ENCODE peak calls at places on chromosomes 4 and X, in eight cellular contexts. Q is endothelial cell of umbilical vein, B is GM23338, Y is K562, Z is GM12878, E is HepG2, T is HCT116, J is SK-N-MC. V is an unnamed sample.

GRCh38 chr4:106095408-106095807 is 200.1 kb downstream of the NPNT start:
- DNase-seq in B (no peak), T (no peak), E (peak), J (no peak), Q (no peak), Y (no peak), Z (no peak), V (no peak)

GRCh38 chr4:5827108-5828004 is 65.5 kb downstream of the CRMP1 start:
- DNase-seq in T (no peak), J (no peak), B (no peak), Z (no peak), Q (peak), E (no peak), Y (no peak), V (no peak)

GRCh38 chrX:36116222-36116621 is 196.7 kb downstream of the CFAP47 start:
- DNase-seq in J (no peak), E (no peak), T (no peak), Z (no peak), Q (no peak), B (no peak), Y (no peak), V (no peak)

GRCh38 chrX:136497556-136498048 is at the start of gene HTATSF1:
- DNase-seq in B (peak), Z (no peak), Y (no peak), Q (peak), E (no peak), J (no peak), T (no peak), V (peak)

GRCh38 chrX:13653022-13653693 is at the start of gene TCEANC:
- DNase-seq in E (peak), Z (peak), Q (peak), J (peak), T (peak), Y (peak), B (peak), V (peak)

GRCh38 chr4:22522206-22522605 is 6.3 kb upstream of the ADGRA3 start:
- DNase-seq in T (no peak), J (no peak), E (no peak), Z (no peak), Q (no peak), B (no peak), Y (no peak), V (no peak)

GRCh38 chr4:105060628-105061027 is 86.0 kb upstream of the TET2 start:
- DNase-seq in T (no peak), J (no peak), Y (no peak), B (no peak), Z (peak), E (no peak), Q (no peak), V (no peak)

GRCh38 chr4:190019023-190019858 is 7.8 kb downstream of the FRG2 start:
- DNase-seq in B (peak), J (no peak), Q (no peak), Y (no peak), E (no peak), Z (no peak), T (no peak), V (peak)

GRCh38 chr4:5874811-5875465 is 17.9 kb downstream of the CRMP1 start:
- DNase-seq in E (no peak), Z (no peak), Q (no peak), J (no peak), Y (no peak), B (peak), T (no peak), V (no peak)

GRCh38 chr4:148881860-148882643 is 439.8 kb upstream of the NR3C2 start:
- DNase-seq in Q (no peak), Z (no peak), E (no peak), Y (no peak), B (peak), J (no peak), T (no peak), V (no peak)

GRCh38 chrX:18676470-18676869 is 4.6 kb upstream of the RS1 start:
- DNase-seq in T (no peak), B (peak), Y (peak), J (no peak), Z (no peak), E (peak), Q (no peak), V (peak)

GRCh38 chr4:175373031-175373430 is 439.0 kb downstream of the GPM6A start:
- DNase-seq in J (no peak), Y (no peak), T (no peak), Z (no peak), B (no peak), Q (no peak), E (no peak), V (no peak)

GRCh38 chr4:169922632-169923276 is 103.4 kb downstream of the MFAP3L start:
- DNase-seq in Y (no peak), Q (no peak), E (no peak), B (no peak), T (no peak), Z (no peak), J (no peak), V (no peak)

GRCh38 chr4:84688605-84689004 is 105.7 kb downstream of the CDS1 start:
- DNase-seq in B (no peak), T (no peak), J (no peak), E (no peak), Z (no peak), Q (no peak), Y (no peak), V (no peak)

GRCh38 chrX:45903781-45904201 is 641.4 kb downstream of the ZNF674 start:
- DNase-seq in E (no peak), Y (no peak), B (peak), J (no peak), Q (peak), Z (no peak), T (no peak), V (no peak)

GRCh38 chr4:79865253-79865652 is 207.8 kb downstream of the ANTXR2 start:
- DNase-seq in Q (no peak), B (no peak), J (peak), Z (no peak), Y (no peak), T (no peak), E (no peak), V (no peak)

GRCh38 chrX:136639506-136640176 is 8.3 kb upstream of the CD40LG start:
- DNase-seq in E (no peak), B (no peak), T (no peak), J (peak), Y (no peak), Q (no peak), Z (no peak), V (no peak)

GRCh38 chr4:107183155-107183774 is 147.2 kb upstream of the DKK2 start:
- DNase-seq in B (peak), T (peak), Z (peak), E (peak), J (no peak), Q (peak), Y (peak), V (no peak)

GRCh38 chr4:145935253-145936141 is 3.1 kb downstream of the ZNF827 start:
- DNase-seq in T (no peak), Z (peak), Y (peak), B (peak), E (peak), Q (peak), J (no peak), V (no peak)

GRCh38 chr4:4655011-4655410 is 113.2 kb upstream of the STX18 start:
- DNase-seq in J (no peak), E (no peak), Q (no peak), B (no peak), Z (no peak), T (no peak), Y (no peak), V (no peak)

GRCh38 chr4:147398556-147398955 is 82.3 kb upstream of the EDNRA start:
- DNase-seq in B (no peak), Z (no peak), Y (no peak), T (no peak), J (no peak), Q (no peak), E (no peak), V (no peak)

GRCh38 chr4:67122029-67122428 is 423.3 kb downstream of the CENPC start:
- DNase-seq in J (no peak), Z (no peak), Q (peak), T (no peak), Y (peak), B (peak), E (peak), V (no peak)

GRCh38 chr4:61462451-61463326 is 262.6 kb downstream of the ADGRL3 start:
- DNase-seq in E (peak), Z (no peak), T (no peak), Y (no peak), B (no peak), Q (peak), J (no peak), V (no peak)

GRCh38 chr4:7929530-7929951 is 10.1 kb downstream of the AFAP1 start:
- DNase-seq in Q (no peak), J (no peak), T (peak), B (peak), E (no peak), Z (no peak), Y (no peak), V (peak)

GRCh38 chr4:158809611-158810486 is 41.0 kb downstream of the FNIP2 start:
- DNase-seq in E (no peak), Q (peak), Z (peak), J (no peak), Y (peak), T (peak), B (no peak), V (no peak)

GRCh38 chrX:133654801-133655200 is 239.5 kb upstream of the GPC4 start:
- DNase-seq in B (no peak), E (no peak), Y (no peak), J (no peak), T (no peak), Z (no peak), Q (no peak), V (no peak)
- TF ChIP-seq EZH2 in B (no peak), E (no peak), Y (no peak), J (no peak), T (no peak), Z (no peak), Q (no peak), V (no peak)

DNA sequence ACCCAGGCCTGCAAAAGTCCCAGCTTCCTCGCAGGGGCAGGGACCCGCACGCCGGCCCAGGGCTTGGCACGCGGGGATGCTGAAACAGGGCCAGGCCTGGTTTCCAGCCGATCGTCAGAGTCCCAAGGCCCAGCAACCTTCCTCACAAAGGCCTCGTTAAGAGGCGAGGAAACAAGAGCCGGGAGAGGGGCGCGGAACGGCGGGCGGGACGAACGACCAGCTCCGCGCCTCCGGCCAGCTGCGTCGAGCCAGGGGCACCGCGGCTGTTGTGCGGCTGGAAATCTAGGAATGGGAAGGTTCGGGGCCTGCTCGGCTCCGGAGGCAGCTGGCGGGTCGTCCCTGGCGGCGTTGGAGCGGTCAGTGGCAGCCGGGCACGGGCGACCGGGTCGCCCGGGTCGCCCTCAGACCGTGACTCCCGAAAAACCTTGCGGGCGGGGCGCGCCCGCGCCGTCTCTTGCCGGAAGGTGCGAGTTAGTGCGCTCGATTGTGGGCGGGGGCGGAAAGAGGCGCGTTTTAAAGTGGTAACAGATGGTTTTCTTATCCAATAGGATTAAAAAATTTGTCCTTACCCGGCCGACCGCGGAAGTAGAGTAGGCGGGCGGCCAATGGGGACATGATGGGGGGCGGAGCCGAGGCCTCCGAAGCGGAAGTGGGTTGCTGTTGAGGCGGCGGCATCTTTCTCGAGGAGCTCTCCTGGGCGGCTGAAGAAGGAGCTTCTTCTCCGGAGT is at the start of gene RNF4:
- DNase-seq in J (peak), B (peak), E (peak), T (peak), Y (peak), Q (peak), Z (peak), V (peak)
- TF ChIP-seq POLR2AphosphoS5 in J (peak), B (peak), E (peak), T (peak), Y (peak), Q (peak), Z (peak), V (no peak)

GRCh38 chr4:159937595-159937994 is 834.7 kb downstream of the RAPGEF2 start:
- DNase-seq in E (no peak), J (no peak), T (no peak), B (no peak), Z (no peak), Y (no peak), Q (no peak), V (no peak)
- TF ChIP-seq EZH2 in E (no peak), J (no peak), T (no peak), B (no peak), Z (no peak), Y (no peak), Q (no peak), V (no peak)

GRCh38 chrX:55160685-55161552 is 59.2 kb upstream of the PAGE5 start:
- DNase-seq in Z (peak), J (peak), T (peak), E (peak), Q (peak), Y (peak), B (peak), V (peak)
- TF ChIP-seq POLR2AphosphoS5 in Z (peak), J (peak), T (peak), E (peak), Q (peak), Y (no peak), B (peak), V (no peak)

GRCh38 chrX:16578218-16578617 is 71.7 kb upstream of the S100G start:
- DNase-seq in E (no peak), Y (no peak), Q (no peak), J (no peak), B (peak), Z (no peak), T (no peak), V (no peak)
- TF ChIP-seq EZH2 in E (no peak), Y (no peak), Q (no peak), J (no peak), B (no peak), Z (no peak), T (no peak), V (no peak)

GRCh38 chr4:173522160-173522873 is 7.7 kb downstream of the HAND2 start:
- DNase-seq in B (peak), Y (peak), E (no peak), T (no peak), J (no peak), Z (no peak), Q (peak), V (no peak)
- TF ChIP-seq POLR2AphosphoS5 in B (no peak), Y (no peak), E (no peak), T (no peak), J (peak), Z (no peak), Q (no peak), V (peak)

GRCh38 chr4:675980-676870 is 1.9 kb downstream of the MYL5 start:
- DNase-seq in T (no peak), Z (no peak), B (no peak), E (no peak), Q (no peak), J (no peak), Y (peak), V (no peak)

GRCh38 chr4:674172-675035 is at the start of the genes ATP5ME and MYL5:
- DNase-seq in E (peak), Y (peak), T (peak), B (peak), Z (peak), Q (peak), J (peak), V (peak)

GRCh38 chr4:676871-677235 is 2.5 kb downstream of the MYL5 start:
- DNase-seq in Q (no peak), Y (no peak), Z (no peak), J (no peak), T (no peak), B (no peak), E (no peak), V (no peak)

GRCh38 chr4:675036-675804 is 878 bp downstream of the MYL5 start:
- DNase-seq in Q (no peak), T (no peak), B (no peak), Z (no peak), E (no peak), Y (no peak), J (no peak), V (no peak)

DNA sequence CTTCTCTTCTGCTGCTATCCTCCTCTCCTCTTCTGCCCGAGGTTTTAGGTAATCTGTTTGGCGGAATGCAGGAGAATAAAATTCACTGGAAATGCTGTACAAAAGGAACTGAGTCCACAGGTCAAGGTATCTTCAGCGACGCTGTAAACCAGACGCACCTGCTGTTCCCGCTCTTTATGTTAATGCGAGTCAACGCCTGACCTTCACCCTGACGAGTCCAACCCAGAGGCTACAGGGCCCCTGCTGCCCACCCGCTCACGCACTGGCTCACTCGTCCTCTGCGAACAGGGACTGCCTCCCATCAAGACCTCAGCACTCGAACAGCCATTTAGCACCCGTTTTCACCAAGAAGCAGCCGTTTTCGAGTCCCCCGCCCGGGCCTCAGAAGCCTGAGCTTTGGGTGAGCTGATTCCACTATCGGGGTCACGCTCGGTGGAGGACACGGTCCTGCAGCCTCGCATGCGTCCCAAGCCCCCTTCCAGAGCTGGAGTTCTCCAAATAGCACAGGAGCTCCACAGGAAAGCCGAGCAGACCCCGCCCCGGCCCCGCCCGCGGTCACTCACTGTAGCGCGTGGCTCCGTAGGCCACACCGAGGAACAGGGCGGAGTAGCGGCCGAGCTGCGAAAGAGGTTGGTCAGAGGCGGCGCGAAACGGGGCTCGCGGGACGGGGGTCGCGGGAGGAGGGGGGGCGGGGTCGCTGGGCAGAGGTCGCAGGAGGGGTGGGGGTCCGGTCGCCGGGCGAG is 556 bp downstream of the ATP5ME start:
- DNase-seq in T (no peak), Q (peak), Y (peak), B (peak), E (peak), J (no peak), Z (no peak), V (no peak)
- TF ChIP-seq EZH2 in T (no peak), Q (no peak), Y (no peak), B (no peak), E (no peak), J (no peak), Z (no peak), V (no peak)

GRCh38 chrX:1378306-1378758 is 13.6 kb downstream of the SLC25A6 start:
- DNase-seq in B (no peak), Q (no peak), Y (no peak), E (no peak), Z (no peak), J (no peak), T (no peak), V (no peak)
- TF ChIP-seq POLR2AphosphoS5 in B (no peak), Q (no peak), Y (no peak), E (no peak), Z (no peak), J (no peak), T (no peak), V (peak)

DNA sequence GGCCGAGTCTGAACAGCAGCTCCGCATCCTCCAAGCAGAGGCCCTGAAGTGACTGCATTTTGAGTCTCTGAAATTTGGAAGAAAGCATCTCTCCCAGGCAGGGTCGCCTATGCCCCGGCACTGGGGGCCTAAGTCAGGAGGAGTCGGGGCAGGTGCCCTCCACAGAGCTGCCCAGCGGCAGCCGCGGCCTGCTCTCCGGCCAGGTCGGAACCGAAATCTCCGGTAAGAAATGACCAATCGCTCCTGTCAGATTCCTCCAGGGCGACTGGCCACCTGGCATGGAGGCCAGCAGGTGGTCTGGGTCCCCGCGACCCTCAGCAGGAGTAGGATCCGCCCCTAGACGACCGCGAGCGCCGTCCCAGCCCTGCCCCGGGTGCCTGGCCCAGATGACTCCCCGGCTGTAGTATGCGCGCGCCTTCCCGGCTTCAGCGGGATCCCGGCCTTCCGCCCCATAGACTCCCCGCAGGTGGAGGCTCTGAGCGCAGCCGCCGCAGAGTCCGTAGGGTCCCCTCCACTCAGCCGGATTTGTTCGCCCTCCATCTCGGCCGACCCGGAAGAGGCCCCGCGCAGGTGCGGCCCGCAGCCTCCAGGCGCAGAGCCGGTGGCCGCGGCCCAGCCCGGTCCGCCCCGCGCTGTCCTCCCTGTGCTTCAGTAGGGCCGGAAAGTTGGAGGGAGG is 1.5 kb downstream of the NKX1-1 start:
- DNase-seq in B (peak), Z (no peak), Y (no peak), J (no peak), E (no peak), Q (no peak), T (no peak), V (no peak)
- TF ChIP-seq EZH2 in B (no peak), Z (no peak), Y (no peak), J (no peak), E (no peak), Q (peak), T (no peak), V (peak)